ENCODE peak calls at places on chromosomes 5 and 9, in seven cellular contexts. O is Panc1, C is transverse colon, E is AG04449, F is B cell, B is fibroblast of pulmonary artery, X is tibial artery. R is an unnamed sample.

GRCh38 chr5:14439087-14439841 is 142.3 kb upstream of the OTULINL start:
- DNase-seq in O (no peak), C (no peak), E (no peak), F (no peak), B (peak; percentile 36), X (no peak), R (no peak)

GRCh38 chr5:7705261-7705660 is 145.7 kb downstream of the CFAP90 start:
- DNase-seq in O (no peak), C (no peak), E (no peak), F (no peak), B (no peak), X (no peak), R (no peak)

GRCh38 chr9:121651295-121652036 is at the start of gene DAB2IP:
- DNase-seq in O (no peak), C (peak; percentile 65), E (no peak), F (no peak), B (peak; percentile 22), X (peak; percentile 78), R (no peak)

GRCh38 chr5:39191216-39191615 is 28.1 kb downstream of the FYB1 start:
- DNase-seq in O (no peak), C (no peak), E (no peak), F (no peak), B (no peak), X (no peak), R (no peak)

GRCh38 chr5:78618303-78618702 is 30.3 kb downstream of the LHFPL2 start:
- DNase-seq in O (no peak), C (no peak), E (no peak), F (no peak), B (no peak), X (no peak), R (no peak)

GRCh38 chr5:31119938-31120641 is 73.4 kb upstream of the CDH6 start:
- DNase-seq in O (no peak), C (no peak), E (no peak), F (no peak), B (no peak), X (no peak), R (no peak)

GRCh38 chr9:110602281-110602680 is 22.7 kb upstream of the SVEP1 start:
- DNase-seq in O (no peak), C (no peak), E (no peak), F (no peak), B (no peak), X (no peak), R (no peak)

GRCh38 chr5:14872070-14872989 is 752 bp upstream of the ANKH start:
- DNase-seq in O (no peak), C (peak; percentile 85), E (no peak), F (peak; percentile 63), B (peak; percentile 45), X (peak; percentile 83), R (no peak)

GRCh38 chr5:159458217-159458711 is 128.0 kb upstream of the IL12B start:
- DNase-seq in O (no peak), C (no peak), E (no peak), F (no peak), B (no peak), X (no peak), R (no peak)

GRCh38 chr9:2765250-2765880 is 48.1 kb downstream of the KCNV2 start:
- DNase-seq in O (no peak), C (no peak), E (no peak), F (no peak), B (no peak), X (no peak), R (no peak)

GRCh38 chr9:75239176-75239575 is 150.9 kb downstream of the OSTF1 start:
- DNase-seq in O (no peak), C (no peak), E (peak; percentile 19), F (no peak), B (peak; percentile 78), X (no peak), R (peak; percentile 54)

GRCh38 chr5:77679791-77680190 is 41.3 kb upstream of the OTP start:
- DNase-seq in O (no peak), C (no peak), E (no peak), F (no peak), B (peak; percentile 57), X (no peak), R (peak; percentile 66)

GRCh38 chr5:172891716-172892421 is 57.8 kb downstream of the ERGIC1 start:
- DNase-seq in O (no peak), C (no peak), E (no peak), F (no peak), B (peak; percentile 79), X (peak; percentile 96), R (no peak)

GRCh38 chr9:99255651-99256050 is 33.6 kb downstream of the SEC61B start:
- DNase-seq in O (no peak), C (no peak), E (no peak), F (no peak), B (no peak), X (no peak), R (no peak)

GRCh38 chr5:122093861-122094650 is 16.0 kb upstream of the LOX start:
- DNase-seq in O (no peak), C (no peak), E (no peak), F (no peak), B (no peak), X (no peak), R (no peak)

GRCh38 chr5:167822241-167822640 is 469.2 kb upstream of the WWC1 start:
- DNase-seq in O (no peak), C (no peak), E (no peak), F (no peak), B (no peak), X (no peak), R (no peak)

GRCh38 chr5:180281706-180282105 is 10.2 kb downstream of the MAPK9 start:
- DNase-seq in O (no peak), C (no peak), E (no peak), F (no peak), B (no peak), X (no peak), R (no peak)

GRCh38 chr5:180287404-180287803 is 4.5 kb downstream of the MAPK9 start:
- DNase-seq in O (no peak), C (no peak), E (no peak), F (no peak), B (no peak), X (no peak), R (no peak)

GRCh38 chr5:180284161-180284560 is 7.7 kb downstream of the MAPK9 start:
- DNase-seq in O (no peak), C (no peak), E (no peak), F (no peak), B (no peak), X (no peak), R (no peak)

GRCh38 chr5:180282281-180282680 is 9.6 kb downstream of the MAPK9 start:
- DNase-seq in O (no peak), C (no peak), E (no peak), F (no peak), B (no peak), X (no peak), R (no peak)

GRCh38 chr5:180283026-180283615 is 8.8 kb downstream of the MAPK9 start:
- DNase-seq in O (no peak), C (no peak), E (no peak), F (no peak), B (peak; percentile 53), X (no peak), R (no peak)
- TF ChIP-seq CTCF in O (no peak), C (no peak), E (no peak), F (no peak), B (no peak), X (no peak), R (no peak)

DNA sequence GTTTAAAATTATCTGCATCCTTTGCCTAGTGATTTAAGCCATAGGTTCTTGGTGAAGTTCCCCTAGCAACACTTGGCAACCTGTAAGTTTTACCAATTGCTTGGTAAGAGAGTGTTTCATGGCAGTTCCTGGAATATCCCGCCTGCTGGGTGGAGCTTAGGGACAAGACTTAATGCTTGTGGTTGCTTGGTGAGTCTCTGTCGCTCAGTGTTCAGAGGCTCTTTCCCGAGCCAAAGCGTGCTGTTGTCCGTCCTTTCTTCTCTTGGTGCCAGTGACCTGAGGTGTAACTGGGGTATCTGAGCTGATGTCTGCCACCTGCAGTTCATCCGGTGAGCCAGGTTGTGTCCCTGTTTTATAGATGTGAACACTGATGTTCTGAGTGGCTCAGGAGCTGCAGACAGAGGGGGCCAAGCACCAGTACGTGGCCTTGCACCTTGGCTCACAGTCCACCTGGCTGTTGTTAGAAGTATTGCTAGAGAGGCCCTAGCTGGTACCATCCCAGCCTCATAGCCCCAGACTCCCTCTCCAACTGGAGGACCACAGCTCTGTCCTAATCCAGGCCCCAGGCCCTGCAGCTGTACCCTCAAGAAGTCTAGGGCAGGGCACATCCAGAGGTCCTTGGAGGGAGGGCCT is 16.1 kb downstream of the PHF2 start:
- DNase-seq in O (no peak), C (no peak), E (no peak), F (no peak), B (no peak), X (peak; percentile 32), R (no peak)
- TF ChIP-seq CTCF in O (no peak), C (peak; percentile 6), E (no peak), F (no peak), B (peak; percentile 12), X (no peak), R (peak; percentile 13)

DNA sequence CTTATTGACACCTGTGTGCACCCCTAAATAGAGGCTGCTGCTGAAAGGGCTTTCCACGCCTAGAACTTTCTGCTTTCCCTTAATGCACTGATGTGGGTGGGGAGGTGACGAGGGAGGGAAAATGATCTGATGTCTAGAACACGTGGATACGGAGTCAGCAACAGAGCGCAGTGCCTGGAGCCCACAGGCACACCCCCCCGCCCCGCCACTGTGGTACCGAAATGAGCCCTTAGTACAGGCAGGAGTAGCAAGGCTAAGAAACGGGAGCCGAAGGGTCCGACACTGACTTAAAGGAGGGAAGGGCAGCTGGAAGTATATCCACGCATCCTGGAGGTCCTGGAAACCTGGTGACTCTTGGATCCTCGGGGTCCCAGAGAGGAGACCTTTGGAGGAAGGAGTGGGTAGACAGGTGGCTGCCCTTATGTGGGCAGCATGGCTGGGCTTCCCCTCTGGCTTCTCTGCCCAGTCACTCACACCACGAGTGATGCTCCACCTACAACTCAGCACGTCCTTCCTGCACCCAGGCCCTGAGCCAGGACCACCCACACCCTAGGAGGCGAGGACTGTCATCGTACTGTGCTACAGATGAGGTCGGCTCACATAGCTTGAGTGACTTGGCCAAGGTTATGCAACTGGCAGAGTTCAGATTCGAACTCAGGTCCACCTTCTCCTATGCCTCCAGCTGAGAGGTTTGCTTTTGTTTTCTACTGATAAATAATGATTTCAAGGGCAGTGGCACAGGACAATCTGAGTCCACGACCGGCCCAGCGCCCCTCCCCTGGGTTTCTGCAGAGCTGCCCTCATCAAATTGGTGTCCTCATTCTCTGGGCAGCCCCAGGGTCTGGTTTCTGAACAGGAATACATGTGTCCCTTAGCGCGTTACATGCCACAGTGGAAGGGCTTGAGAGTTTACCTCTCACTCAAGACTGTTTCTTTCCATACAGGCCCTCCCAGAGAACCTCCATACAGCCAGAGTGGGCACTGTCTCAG is 4.7 kb upstream of the VAV2 start:
- DNase-seq in O (no peak), C (no peak), E (no peak), F (no peak), B (no peak), X (no peak), R (no peak)
- TF ChIP-seq CTCF in O (no peak), C (no peak), E (no peak), F (no peak), B (no peak), X (no peak), R (no peak)

DNA sequence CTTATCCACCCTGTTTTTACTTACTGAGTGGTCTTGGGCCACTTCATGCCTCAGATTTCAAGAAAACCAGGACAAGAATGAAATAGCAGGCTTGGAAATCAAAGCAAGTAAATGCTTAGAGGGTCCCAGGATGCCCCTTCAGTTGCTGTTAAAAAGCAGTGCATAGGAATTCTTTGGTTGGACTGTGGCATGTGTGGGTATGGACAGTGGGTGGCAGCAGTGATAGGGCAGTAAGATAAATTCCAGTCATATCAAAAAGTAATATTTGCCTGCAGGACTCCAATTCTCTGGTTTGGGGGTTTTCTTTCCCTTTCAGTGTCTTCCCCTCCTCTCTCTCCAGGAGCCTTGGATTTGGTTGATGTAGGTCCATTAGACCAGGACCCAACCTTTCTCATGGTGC is 306.7 kb upstream of the CLINT1 start:
- DNase-seq in O (no peak), C (no peak), E (no peak), F (no peak), B (no peak), X (no peak), R (no peak)
- TF ChIP-seq CTCF in O (no peak), C (no peak), E (no peak), F (no peak), B (no peak), X (no peak), R (peak; percentile 22)

R was measured in AG09309.